ENCODE peak calls at places on chromosomes 16 and 17, in ten cellular contexts. One of them, this sample, is unnamed.

GRCh38 chr17:9255838-9256237 is 234.5 kb downstream of the NTN1 start:
- DNase-seq in AG20443: no peak
- DNase-seq in heart right ventricle: no peak
- DNase-seq in A172: no peak
- DNase-seq in naive thymus-derived CD4-positive, alpha-beta T cell: no peak
- DNase-seq in NCI-H187: no peak
- DNase-seq in frontal cortex: no peak
- DNase-seq in stimulated activated CD8-positive, alpha-beta memory T cell treated with anti-CD3 and anti-CD28 coated beads, Interleukin-2, amount 100 ng/mL, for 1 hour: no peak
- DNase-seq in PC-9: no peak
- DNase-seq in HS-5: no peak
- DNase-seq in this sample: no peak

GRCh38 chr17:83124871-83125514 is 45.6 kb downstream of the METRNL start:
- DNase-seq in AG20443: no peak
- DNase-seq in heart right ventricle: no peak
- DNase-seq in A172: no peak
- DNase-seq in naive thymus-derived CD4-positive, alpha-beta T cell: peak
- DNase-seq in NCI-H187: no peak
- DNase-seq in frontal cortex: no peak
- DNase-seq in stimulated activated CD8-positive, alpha-beta memory T cell treated with anti-CD3 and anti-CD28 coated beads, Interleukin-2, amount 100 ng/mL, for 1 hour: no peak
- DNase-seq in PC-9: no peak
- DNase-seq in HS-5: no peak
- DNase-seq in this sample: no peak

GRCh38 chr17:19004601-19005441 is at the start of gene FAM83G:
- DNase-seq in AG20443: peak
- DNase-seq in heart right ventricle: peak
- DNase-seq in A172: peak
- DNase-seq in naive thymus-derived CD4-positive, alpha-beta T cell: peak
- DNase-seq in NCI-H187: no peak
- DNase-seq in frontal cortex: no peak
- DNase-seq in stimulated activated CD8-positive, alpha-beta memory T cell treated with anti-CD3 and anti-CD28 coated beads, Interleukin-2, amount 100 ng/mL, for 1 hour: peak
- DNase-seq in PC-9: peak
- DNase-seq in HS-5: peak
- DNase-seq in this sample: no peak

GRCh38 chr17:13425390-13425789 is 176.3 kb downstream of the HS3ST3A1 start:
- DNase-seq in AG20443: no peak
- DNase-seq in heart right ventricle: no peak
- DNase-seq in A172: no peak
- DNase-seq in naive thymus-derived CD4-positive, alpha-beta T cell: no peak
- DNase-seq in NCI-H187: no peak
- DNase-seq in frontal cortex: no peak
- DNase-seq in stimulated activated CD8-positive, alpha-beta memory T cell treated with anti-CD3 and anti-CD28 coated beads, Interleukin-2, amount 100 ng/mL, for 1 hour: no peak
- DNase-seq in PC-9: no peak
- DNase-seq in HS-5: no peak
- DNase-seq in this sample: no peak

GRCh38 chr17:50864747-50865059 is 1.5 kb downstream of the TOB1 start:
- DNase-seq in AG20443: no peak
- DNase-seq in heart right ventricle: no peak
- DNase-seq in A172: no peak
- DNase-seq in naive thymus-derived CD4-positive, alpha-beta T cell: no peak
- DNase-seq in NCI-H187: no peak
- DNase-seq in frontal cortex: no peak
- DNase-seq in stimulated activated CD8-positive, alpha-beta memory T cell treated with anti-CD3 and anti-CD28 coated beads, Interleukin-2, amount 100 ng/mL, for 1 hour: no peak
- DNase-seq in PC-9: no peak
- DNase-seq in HS-5: no peak
- DNase-seq in this sample: no peak

GRCh38 chr17:488993-489757 is 136.6 kb upstream of the RPH3AL start:
- DNase-seq in AG20443: no peak
- DNase-seq in heart right ventricle: no peak
- DNase-seq in A172: peak
- DNase-seq in naive thymus-derived CD4-positive, alpha-beta T cell: peak
- DNase-seq in NCI-H187: no peak
- DNase-seq in frontal cortex: no peak
- DNase-seq in stimulated activated CD8-positive, alpha-beta memory T cell treated with anti-CD3 and anti-CD28 coated beads, Interleukin-2, amount 100 ng/mL, for 1 hour: no peak
- DNase-seq in PC-9: peak
- DNase-seq in HS-5: no peak
- DNase-seq in this sample: no peak

GRCh38 chr16:11535494-11535893 is 51.2 kb downstream of the LITAF start:
- DNase-seq in AG20443: no peak
- DNase-seq in heart right ventricle: no peak
- DNase-seq in A172: no peak
- DNase-seq in naive thymus-derived CD4-positive, alpha-beta T cell: no peak
- DNase-seq in NCI-H187: no peak
- DNase-seq in frontal cortex: no peak
- DNase-seq in stimulated activated CD8-positive, alpha-beta memory T cell treated with anti-CD3 and anti-CD28 coated beads, Interleukin-2, amount 100 ng/mL, for 1 hour: no peak
- DNase-seq in PC-9: peak
- DNase-seq in HS-5: no peak
- DNase-seq in this sample: no peak

GRCh38 chr16:55297062-55297909 is 26.7 kb upstream of the IRX6 start:
- DNase-seq in AG20443: no peak
- DNase-seq in heart right ventricle: no peak
- DNase-seq in A172: no peak
- DNase-seq in naive thymus-derived CD4-positive, alpha-beta T cell: no peak
- DNase-seq in NCI-H187: no peak
- DNase-seq in frontal cortex: no peak
- DNase-seq in stimulated activated CD8-positive, alpha-beta memory T cell treated with anti-CD3 and anti-CD28 coated beads, Interleukin-2, amount 100 ng/mL, for 1 hour: no peak
- DNase-seq in PC-9: peak
- DNase-seq in HS-5: peak
- DNase-seq in this sample: no peak

GRCh38 chr17:37088459-37088858 is 139.7 kb downstream of the AATF start:
- DNase-seq in AG20443: no peak
- DNase-seq in heart right ventricle: no peak
- DNase-seq in A172: no peak
- DNase-seq in naive thymus-derived CD4-positive, alpha-beta T cell: no peak
- DNase-seq in NCI-H187: no peak
- DNase-seq in frontal cortex: no peak
- DNase-seq in stimulated activated CD8-positive, alpha-beta memory T cell treated with anti-CD3 and anti-CD28 coated beads, Interleukin-2, amount 100 ng/mL, for 1 hour: no peak
- DNase-seq in PC-9: peak
- DNase-seq in HS-5: no peak
- DNase-seq in this sample: no peak

This sample was measured in AG04449.